ENCODE peak calls at places on chromosomes 13 and 19, in six cellular contexts. D, V, X, I, J and G are unnamed samples.

GRCh38 chr13:70249332-70250064 is 141.2 kb upstream of the KLHL1 start:
- DNase-seq in D (no peak), V (no peak), X (no peak), I (no peak), J (no peak), G (peak)

GRCh38 chr13:111911141-111911720 is 155.7 kb upstream of the SOX1 start:
- DNase-seq in D (no peak), V (no peak), X (peak), I (no peak), J (no peak), G (no peak)

GRCh38 chr19:2231621-2232221 is 4.4 kb downstream of the PLEKHJ1 start:
- DNase-seq in D (no peak), V (no peak), X (no peak), I (peak), J (no peak), G (peak)

GRCh38 chr13:41942462-41943094 is 18.3 kb downstream of the VWA8 start:
- DNase-seq in D (no peak), V (peak), X (no peak), I (peak), J (no peak), G (no peak)

GRCh38 chr13:74105871-74106270 is 28.3 kb downstream of the KLF12 start:
- DNase-seq in D (no peak), V (no peak), X (no peak), I (no peak), J (no peak), G (no peak)

GRCh38 chr13:32624441-32624840 is 38.2 kb downstream of the PDS5B start:
- DNase-seq in D (no peak), V (peak), X (no peak), I (no peak), J (no peak), G (no peak)

GRCh38 chr19:2043864-2044708 is 7.0 kb downstream of the MKNK2 start:
- DNase-seq in D (no peak), V (no peak), X (peak), I (peak), J (no peak), G (no peak)

GRCh38 chr19:32630338-32630737 is 44.6 kb downstream of the ANKRD27 start:
- DNase-seq in D (no peak), V (no peak), X (no peak), I (no peak), J (no peak), G (no peak)

GRCh38 chr13:60386250-60386649 is 10.8 kb upstream of the TDRD3 start:
- DNase-seq in D (no peak), V (no peak), X (no peak), I (no peak), J (no peak), G (no peak)

GRCh38 chr19:58338825-58339558 is 12.2 kb downstream of the ZSCAN22 start:
- DNase-seq in D (no peak), V (no peak), X (no peak), I (no peak), J (no peak), G (no peak)

GRCh38 chr19:6970021-6970420 is 51.2 kb downstream of the MBD3L2B start:
- DNase-seq in D (no peak), V (no peak), X (no peak), I (no peak), J (no peak), G (no peak)

GRCh38 chr13:24605923-24606372 is 74.3 kb upstream of the ATP12A start:
- DNase-seq in D (no peak), V (peak), X (no peak), I (no peak), J (no peak), G (peak)
- TF ChIP-seq CTCF in D (peak), V (peak), X (no peak), I (no peak), J (no peak), G (peak)

GRCh38 chr13:49213539-49213938 is 6.6 kb upstream of the MLNR start:
- DNase-seq in D (no peak), V (no peak), X (no peak), I (no peak), J (no peak), G (no peak)

GRCh38 chr13:49217962-49218492 is 2.1 kb upstream of the MLNR start:
- DNase-seq in D (no peak), V (no peak), X (no peak), I (no peak), J (no peak), G (no peak)

GRCh38 chr13:49213997-49214916 is 5.9 kb upstream of the MLNR start:
- DNase-seq in D (no peak), V (no peak), X (no peak), I (no peak), J (no peak), G (no peak)

GRCh38 chr13:49216334-49216733 is 3.8 kb upstream of the MLNR start:
- DNase-seq in D (no peak), V (no peak), X (no peak), I (no peak), J (no peak), G (no peak)

DNA sequence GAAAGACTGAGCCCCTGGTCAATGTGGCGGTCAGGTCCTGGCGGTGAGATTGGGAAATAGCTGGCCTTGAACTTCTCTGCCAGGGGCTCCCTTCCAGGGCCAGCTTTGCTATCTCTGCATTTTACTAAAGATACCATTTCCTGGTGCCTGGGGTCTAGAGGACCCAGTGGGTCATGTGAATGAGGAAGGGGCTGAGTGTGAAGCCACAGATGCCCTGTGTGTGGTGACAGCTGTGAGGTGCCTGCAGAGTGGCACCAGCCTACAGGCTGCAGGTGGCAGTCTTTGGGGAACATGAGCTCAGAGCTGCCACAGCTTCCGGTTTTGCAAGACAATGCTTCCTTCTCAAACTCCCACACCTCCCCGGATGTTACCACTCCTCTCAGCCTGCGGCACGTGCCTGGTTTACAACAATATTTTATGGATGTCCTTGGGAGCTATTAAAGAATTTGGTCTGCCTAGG is 5.2 kb upstream of the MLNR start:
- DNase-seq in D (no peak), V (no peak), X (no peak), I (peak), J (no peak), G (peak)
- TF ChIP-seq CTCF in D (no peak), V (no peak), X (no peak), I (peak), J (no peak), G (no peak)

DNA sequence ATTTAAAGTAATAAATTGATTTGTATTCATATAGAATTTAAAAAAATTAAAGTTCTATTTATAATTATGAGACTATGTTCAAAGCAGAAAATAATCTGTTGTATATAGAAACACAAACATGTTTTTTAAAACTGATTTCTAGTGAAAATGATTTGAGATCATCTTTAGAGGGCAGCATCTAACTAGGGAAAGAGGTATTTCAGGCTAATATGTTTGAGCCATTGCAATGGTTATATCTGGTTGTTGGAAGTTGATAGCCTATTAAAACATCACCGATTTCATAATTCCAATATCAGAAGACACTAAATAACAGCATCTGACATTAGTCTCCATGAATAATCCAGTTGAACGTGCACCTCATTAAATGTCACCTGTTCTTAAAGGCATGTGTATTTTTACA is 79.8 kb upstream of the SLITRK6 start:
- DNase-seq in D (no peak), V (no peak), X (no peak), I (no peak), J (no peak), G (no peak)
- TF ChIP-seq CTCF in D (no peak), V (no peak), X (no peak), I (no peak), J (no peak), G (no peak)

DNA sequence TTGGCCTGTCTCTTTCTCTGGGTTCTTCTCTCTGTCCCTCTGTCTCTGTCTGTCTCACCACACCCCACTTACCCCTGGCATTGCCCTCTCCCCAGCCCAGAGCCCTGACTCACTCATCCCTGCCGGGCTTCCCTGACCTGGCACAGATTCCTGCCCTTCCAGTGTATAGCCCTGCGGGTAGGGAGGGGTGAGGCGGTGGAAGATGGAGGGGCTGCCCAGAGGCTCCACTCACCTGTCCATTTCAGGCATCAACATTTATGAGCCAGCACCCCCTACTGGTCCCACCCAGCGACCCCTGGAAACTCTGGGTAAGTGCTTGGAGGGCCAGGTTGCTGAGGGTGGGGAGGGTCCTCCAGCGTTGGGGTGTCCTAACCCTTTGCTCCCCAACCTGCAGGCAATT is 1.0 kb downstream of the NCCRP1 start:
- DNase-seq in D (no peak), V (no peak), X (no peak), I (no peak), J (no peak), G (no peak)
- TF ChIP-seq CTCF in D (no peak), V (no peak), X (no peak), I (peak), J (no peak), G (no peak)

GRCh38 chr19:13825489-13826475 is 30.5 kb downstream of the ZSWIM4 start:
- DNase-seq in D (no peak), V (peak), X (no peak), I (peak), J (no peak), G (no peak)
- TF ChIP-seq CTCF in D (peak), V (no peak), X (no peak), I (peak), J (no peak), G (no peak)

GRCh38 chr19:52600639-52601024 is 30.5 kb downstream of the ZNF701 start:
- DNase-seq in D (no peak), V (no peak), X (peak), I (peak), J (no peak), G (no peak)

GRCh38 chr19:52599241-52599640 is 29.2 kb downstream of the ZNF701 start:
- DNase-seq in D (no peak), V (no peak), X (no peak), I (no peak), J (no peak), G (no peak)

GRCh38 chr19:52602931-52603330 is 32.8 kb downstream of the ZNF701 start:
- DNase-seq in D (no peak), V (no peak), X (no peak), I (no peak), J (no peak), G (no peak)

GRCh38 chr19:52603558-52604207 is 33.6 kb downstream of the ZNF701 start:
- DNase-seq in D (no peak), V (peak), X (no peak), I (no peak), J (no peak), G (no peak)

DNA sequence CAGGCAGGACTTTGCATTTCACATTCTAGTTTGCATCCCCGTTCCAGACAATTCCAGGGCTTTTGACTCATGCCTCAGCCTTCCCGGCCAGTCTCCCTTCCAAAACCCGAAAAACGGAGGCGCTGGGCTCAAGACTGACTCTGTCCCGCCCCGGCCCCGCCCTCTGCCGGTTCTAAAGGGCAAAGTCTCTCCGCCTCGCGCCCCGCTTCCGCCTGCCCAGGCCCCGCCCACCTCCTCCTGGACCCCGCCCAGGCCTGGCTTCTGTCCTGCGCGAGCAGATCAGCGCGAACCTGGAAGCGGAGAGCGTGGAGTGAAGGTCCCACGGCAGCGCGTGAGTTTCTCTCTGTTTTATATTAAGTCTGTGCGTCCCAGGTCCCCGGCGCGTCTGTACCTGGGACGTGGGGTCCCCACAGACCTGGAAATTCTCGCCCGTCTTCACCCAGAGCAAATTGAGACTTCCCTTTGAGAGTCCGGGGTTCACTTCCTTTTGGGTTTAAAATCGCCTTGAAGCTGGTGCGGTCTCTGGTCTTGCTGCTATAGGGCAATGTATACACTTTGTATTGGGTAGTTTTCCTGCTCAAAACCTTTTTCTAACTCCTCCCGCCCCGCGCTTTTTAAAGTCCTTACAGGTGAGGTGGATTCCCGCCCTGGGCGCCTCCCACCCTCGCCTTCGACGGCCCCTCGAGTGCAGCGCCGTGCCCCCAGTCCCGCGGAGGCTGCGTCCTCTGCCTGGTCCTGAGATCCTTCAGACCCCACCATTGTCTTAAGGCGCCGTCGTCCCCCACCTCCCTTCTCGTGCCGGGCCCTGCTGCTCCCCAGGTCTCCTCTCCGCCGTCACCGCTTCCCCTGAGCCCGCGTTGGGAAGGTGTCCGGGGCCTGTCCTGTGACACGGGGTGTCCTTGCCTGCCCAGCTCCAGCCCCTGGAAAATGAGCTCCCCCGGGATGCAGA is 31.2 kb downstream of the ZNF701 start:
- DNase-seq in D (peak), V (peak), X (peak), I (peak), J (peak), G (peak)
- TF ChIP-seq CTCF in D (peak), V (peak), X (no peak), I (peak), J (no peak), G (no peak)

DNA sequence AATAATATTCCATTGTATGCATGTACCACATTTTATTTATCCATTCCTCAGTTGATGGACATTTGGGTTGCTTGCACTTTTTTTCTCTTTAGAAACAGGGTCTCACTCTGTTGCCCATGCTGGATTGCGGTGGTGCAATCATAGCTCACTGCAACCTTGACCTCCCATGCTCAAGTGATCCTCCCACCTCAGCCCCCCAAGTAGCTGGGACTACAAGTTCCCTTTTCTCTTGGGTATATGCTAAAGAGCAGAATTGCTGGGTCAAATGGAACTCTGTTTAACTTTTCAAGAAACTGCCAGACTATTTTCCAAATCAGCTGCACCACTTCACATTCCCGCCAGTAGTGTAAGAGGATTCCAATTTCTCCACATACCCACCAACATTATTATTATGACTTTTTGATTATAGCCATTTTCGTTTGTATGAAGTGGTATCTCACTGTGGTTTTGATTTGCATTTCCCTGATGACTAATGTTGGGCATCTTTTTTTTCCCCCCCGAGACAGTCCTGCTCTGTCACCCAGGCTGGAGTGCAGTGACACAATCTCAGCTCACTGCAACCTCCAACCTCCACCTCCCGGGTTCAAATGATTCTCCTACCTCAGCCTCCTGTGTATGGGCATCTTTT is 7.6 kb upstream of the IPO5 start:
- DNase-seq in D (no peak), V (peak), X (no peak), I (no peak), J (no peak), G (no peak)
- TF ChIP-seq CTCF in D (no peak), V (peak), X (no peak), I (no peak), J (no peak), G (no peak)